ENCODE peak calls at places on chromosomes 3 and 15, in ten cellular contexts. T, D, Z, W, J, C, F, N, X and G are unnamed samples.

GRCh38 chr3:30084971-30085403 is 521.4 kb upstream of the TGFBR2 start:
- DNase-seq in C (no peak), J (no peak), D (no peak), F (no peak), T (no peak), X (no peak), W (no peak), Z (no peak), N (no peak), G (no peak)

GRCh38 chr3:195450731-195451229 is 8.0 kb upstream of the ACAP2 start:
- DNase-seq in F (no peak), X (no peak), W (no peak), Z (peak; percentile 67), T (no peak), N (no peak), J (no peak), C (peak; percentile 32), D (no peak), G (no peak)

GRCh38 chr3:54931182-54931581 is 3.3 kb upstream of the LRTM1 start:
- DNase-seq in W (no peak), F (no peak), Z (no peak), N (no peak), D (no peak), X (no peak), J (no peak), C (no peak), T (no peak), G (no peak)

GRCh38 chr3:170726976-170727661 is 141.2 kb upstream of the SLC7A14 start:
- DNase-seq in N (peak; percentile 84), Z (no peak), J (no peak), C (no peak), W (no peak), T (peak; percentile 87), D (no peak), F (no peak), X (no peak), G (peak; percentile 84)

GRCh38 chr3:24359645-24360462 is 134.8 kb downstream of the THRB start:
- DNase-seq in Z (no peak), J (no peak), N (peak; percentile 32), T (no peak), W (no peak), F (no peak), X (no peak), C (no peak), D (no peak), G (no peak)

GRCh38 chr3:64141476-64141875 is 83.8 kb downstream of the PRICKLE2 start:
- DNase-seq in X (no peak), T (no peak), N (no peak), J (no peak), F (no peak), D (no peak), Z (no peak), W (no peak), C (no peak), G (peak; percentile 44)

GRCh38 chr3:68123231-68123630 is 468.8 kb upstream of the SUCLG2 start:
- DNase-seq in T (no peak), N (no peak), X (no peak), D (no peak), W (no peak), J (no peak), Z (no peak), F (no peak), C (no peak), G (no peak)

GRCh38 chr15:47266556-47266955 is 450.7 kb upstream of the SEMA6D start:
- DNase-seq in D (no peak), F (no peak), N (no peak), W (no peak), T (no peak), C (no peak), J (no peak), Z (no peak), X (no peak), G (no peak)

GRCh38 chr3:188299713-188300112 is 145.8 kb downstream of the LPP start:
- DNase-seq in D (no peak), J (no peak), W (no peak), Z (no peak), X (no peak), C (no peak), T (no peak), N (peak; percentile 22), F (no peak), G (no peak)

GRCh38 chr3:101667331-101667730 is 9.6 kb downstream of the ZBTB11 start:
- DNase-seq in T (no peak), N (no peak), F (no peak), D (no peak), J (no peak), W (no peak), Z (no peak), C (no peak), X (no peak), G (no peak)

GRCh38 chr15:82231233-82231632 is 31.3 kb downstream of the EFL1 start:
- DNase-seq in C (no peak), Z (no peak), T (no peak), D (no peak), X (no peak), F (no peak), N (no peak), J (no peak), W (no peak), G (no peak)